ENCODE peak calls at places on chromosome 13, in nine cellular contexts. D is tibial nerve, Y is mucosa of descending colon, S is upper lobe of left lung, H is MM.1S, W is trophoblast cell, Q is upper lobe of right lung, X is stomach, V is A549. T is an unnamed sample.

GRCh38 chr13:48739346-48740037 is 85.8 kb downstream of the CYSLTR2 start:
- DNase-seq in S (no peak), Q (no peak), Y (no peak), X (no peak), V (no peak), D (no peak), H (no peak), W (no peak), T (no peak)

GRCh38 chr13:44843403-44843802 is 145.9 kb downstream of the NUFIP1 start:
- DNase-seq in W (no peak), D (no peak), H (no peak), Y (no peak), S (no peak), X (no peak), Q (no peak), V (no peak), T (no peak)

GRCh38 chr13:112213467-112214245 is 146.7 kb downstream of the SOX1 start:
- DNase-seq in V (no peak), X (peak; percentile 40), S (peak; percentile 82), Y (peak; percentile 79), H (no peak), D (no peak), W (no peak), Q (peak; percentile 81), T (peak; percentile 70)

GRCh38 chr13:106117035-106117434 is 418.4 kb downstream of the EFNB2 start:
- DNase-seq in V (no peak), W (peak; percentile 22), D (no peak), H (no peak), Y (no peak), X (no peak), Q (no peak), S (no peak), T (no peak)

GRCh38 chr13:102138635-102139225 is 263.1 kb downstream of the FGF14 start:
- DNase-seq in D (no peak), S (no peak), Q (no peak), H (no peak), X (no peak), W (no peak), V (no peak), Y (no peak), T (no peak)

GRCh38 chr13:92074658-92075057 is 676.2 kb downstream of the GPC5 start:
- DNase-seq in S (no peak), Y (no peak), X (no peak), H (peak; percentile 50), W (peak; percentile 4), V (no peak), D (no peak), Q (no peak), T (no peak)

GRCh38 chr13:67229438-67230242 is 496 bp downstream of the PCDH9 start:
- DNase-seq in V (peak; percentile 13), D (no peak), X (no peak), S (no peak), Q (no peak), W (peak; percentile 17), Y (no peak), H (peak; percentile 27), T (no peak)

GRCh38 chr13:101695870-101696516 is 243.5 kb downstream of the ITGBL1 start:
- DNase-seq in D (peak; percentile 25), X (no peak), Q (no peak), H (no peak), V (no peak), W (no peak), S (no peak), Y (no peak), T (no peak)

GRCh38 chr13:75415720-75416119 is 66.2 kb downstream of the TBC1D4 start:
- DNase-seq in D (no peak), V (no peak), H (no peak), W (peak; percentile 36), X (no peak), Q (no peak), S (no peak), Y (no peak), T (no peak)

GRCh38 chr13:49220035-49220855 is at the start of gene MLNR:
- DNase-seq in D (no peak), X (no peak), Q (peak; percentile 68), W (peak; percentile 37), H (no peak), Y (peak; percentile 58), S (peak; percentile 88), V (peak; percentile 67), T (peak; percentile 23)

GRCh38 chr13:41416276-41416675 is 41.1 kb upstream of the RGCC start:
- DNase-seq in S (no peak), X (no peak), W (peak; percentile 18), D (no peak), V (no peak), H (no peak), Y (no peak), Q (no peak), T (no peak)

GRCh38 chr13:35857769-35858168 is 273.4 kb downstream of the DCLK1 start:
- DNase-seq in W (peak; percentile 10), V (no peak), X (no peak), H (no peak), Q (no peak), D (no peak), Y (no peak), S (no peak), T (no peak)

GRCh38 chr13:27118428-27119054 is 53.1 kb downstream of the USP12 start:
- DNase-seq in S (no peak), Y (no peak), H (no peak), X (no peak), D (no peak), V (no peak), Q (no peak), W (no peak), T (no peak)

GRCh38 chr13:32804673-32805260 is 211.5 kb upstream of the KL start:
- DNase-seq in Q (no peak), W (no peak), D (no peak), S (no peak), X (no peak), V (no peak), Y (no peak), H (no peak), T (no peak)

GRCh38 chr13:110218601-110219201 is 88.3 kb downstream of the COL4A1 start:
- DNase-seq in D (no peak), Q (no peak), S (peak; percentile 59), W (no peak), V (no peak), H (no peak), X (no peak), Y (no peak), T (no peak)

DNA sequence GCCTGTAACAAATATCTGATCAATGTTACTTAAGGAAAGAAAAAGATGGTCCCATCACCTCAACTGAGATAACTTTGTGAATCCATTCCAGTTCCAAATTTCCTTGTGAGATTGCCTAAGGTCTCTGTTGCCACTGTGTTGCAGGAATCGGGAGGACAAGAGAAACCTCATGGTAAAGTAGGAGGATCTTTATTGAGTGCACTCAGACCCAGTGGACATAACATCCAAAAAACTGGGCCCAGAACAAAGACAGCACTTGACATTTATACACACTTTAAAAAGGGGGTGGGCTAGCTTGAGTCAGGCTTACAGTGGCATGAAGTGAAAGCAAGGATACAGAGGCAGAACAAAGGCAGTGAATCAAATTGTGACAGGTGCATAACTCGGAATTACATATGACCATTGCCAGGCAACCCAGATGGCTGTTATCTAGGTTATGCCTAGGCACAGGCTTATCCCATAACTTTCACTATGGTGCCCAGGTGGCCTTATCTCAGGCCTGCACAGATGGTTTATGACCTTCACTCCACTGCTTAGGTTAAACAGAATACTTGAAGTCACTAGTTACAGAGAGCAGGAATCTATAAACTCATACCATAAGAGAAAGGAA is 459.4 kb upstream of the PCDH20 start:
- DNase-seq in V (no peak), Y (no peak), D (no peak), Q (no peak), X (no peak), H (no peak), S (no peak), W (no peak), T (peak; percentile 35)
- H3K9me3 ChIP-seq in V (no peaks in the 10 kb centered on the region), Y (peaks cover 45% of the 10 kb centered on the region), D (no peaks in the 10 kb centered on the region), Q (peaks cover 4% of the 10 kb centered on the region), X (peaks cover 30% of the 10 kb centered on the region), H (no peaks in the 10 kb centered on the region), S (no peaks in the 10 kb centered on the region), W (peaks cover 2% of the 10 kb centered on the region), T (no peaks in the 10 kb centered on the region)

GRCh38 chr13:55214851-55215345 is 1925.8 kb upstream of the PRR20A start:
- DNase-seq in V (no peak), Q (no peak), S (no peak), D (no peak), Y (no peak), X (no peak), H (no peak), W (no peak), T (no peak)
- H3K4me3 ChIP-seq in V (no peak overlapping the region), Q (no peak overlapping the region), S (no peak overlapping the region), D (no peak overlapping the region), Y (no peak overlapping the region), X (no peak overlapping the region), H (no peak overlapping the region), W (no peak overlapping the region), T (no peak overlapping the region)

GRCh38 chr13:29156136-29156535 is 336.0 kb downstream of the MTUS2 start:
- DNase-seq in Y (no peak), D (no peak), X (no peak), S (no peak), H (no peak), Q (no peak), V (no peak), W (no peak), T (no peak)
- H3K9me3 ChIP-seq in Y (peaks cover 20% of the 10 kb centered on the region), D (no peaks in the 10 kb centered on the region), X (peaks cover 22% of the 10 kb centered on the region), S (no peaks in the 10 kb centered on the region), H (no peaks in the 10 kb centered on the region), Q (no peaks in the 10 kb centered on the region), V (no peaks in the 10 kb centered on the region), W (no peaks in the 10 kb centered on the region), T (no peaks in the 10 kb centered on the region)

GRCh38 chr13:52845766-52846566 is 2.5 kb downstream of the PCDH8 start:
- DNase-seq in D (no peak), W (no peak), V (no peak), X (no peak), Y (peak; percentile 67), H (no peak), S (peak; percentile 87), Q (peak; percentile 68), T (peak; percentile 6)

GRCh38 chr13:52847322-52847681 is 1.1 kb downstream of the PCDH8 start:
- DNase-seq in X (no peak), Y (no peak), S (no peak), Q (no peak), H (no peak), D (no peak), V (no peak), W (no peak), T (no peak)

GRCh38 chr13:52847682-52848432 is 583 bp downstream of the PCDH8 start:
- DNase-seq in Q (no peak), S (peak; percentile 81), D (no peak), H (no peak), X (no peak), V (no peak), W (no peak), Y (peak; percentile 46), T (no peak)

GRCh38 chr13:52846567-52847321 is 1.7 kb downstream of the PCDH8 start:
- DNase-seq in S (peak; percentile 89), W (peak; percentile 6), H (no peak), V (no peak), D (peak; percentile 23), Y (peak; percentile 57), X (no peak), Q (peak; percentile 73), T (peak; percentile 21)

DNA sequence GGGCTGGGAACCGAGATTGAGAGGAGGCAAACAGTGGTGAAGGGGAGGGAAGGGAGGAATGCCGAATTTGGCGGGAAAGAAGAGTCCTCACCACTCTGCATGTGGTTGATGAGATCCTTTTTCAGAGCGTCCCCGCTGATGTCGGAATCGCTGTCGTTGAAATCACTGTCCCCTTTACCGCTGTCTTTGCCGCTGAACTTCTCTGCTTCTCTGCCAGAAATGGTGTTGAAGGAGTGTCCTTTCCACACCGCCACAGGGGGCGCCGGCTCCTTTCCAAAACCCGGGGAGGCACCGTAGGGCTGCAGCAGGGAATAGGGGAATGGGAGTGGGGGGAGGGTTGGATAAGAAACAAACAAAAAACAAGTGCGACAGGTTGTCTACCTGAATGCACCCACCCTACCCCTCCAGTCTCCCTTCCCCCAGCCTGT is 3.1 kb downstream of the PCDH8 start:
- DNase-seq in V (no peak), H (no peak), Q (no peak), S (no peak), W (no peak), D (no peak), X (no peak), Y (no peak), T (no peak)
- H3K4me3 ChIP-seq in V (no peak overlapping the region), H (no peak overlapping the region), Q (no peak overlapping the region), S (no peak overlapping the region), W (peak overlapping the region; percentile 72), D (peak overlapping the region; percentile 41), X (peak overlapping the region; percentile 29), Y (no peak overlapping the region), T (no peak overlapping the region)